ENCODE peak calls at places on chromosome 16, in four cellular contexts. Y is A549, L is endothelial cell of umbilical vein, B is SK-N-SH. C is an unnamed sample.

GRCh38 chr16:78461087-78461486 is 361.6 kb downstream of the WWOX start:
- DNase-seq in Y (no peak), L (no peak), B (no peak), C (peak; percentile 32)

GRCh38 chr16:49961087-49961486 is 63.9 kb upstream of the CNEP1R1 start:
- DNase-seq in Y (no peak), L (peak; percentile 38), B (no peak), C (no peak)

GRCh38 chr16:82152641-82153094 is 17.4 kb downstream of the MPHOSPH6 start:
- DNase-seq in Y (no peak), L (no peak), B (no peak), C (no peak)

GRCh38 chr16:90000733-90001427 is 18.4 kb downstream of the DBNDD1 start:
- DNase-seq in Y (no peak), L (no peak), B (no peak), C (no peak)

GRCh38 chr16:17483266-17483864 is 12.6 kb upstream of the XYLT1 start:
- DNase-seq in Y (no peak), L (no peak), B (no peak), C (no peak)

GRCh38 chr16:89863741-89864391 is 9.5 kb upstream of the TCF25 start:
- DNase-seq in Y (no peak), L (peak; percentile 86), B (no peak), C (peak; percentile 34)

GRCh38 chr16:16184594-16184993 is 38.7 kb downstream of the ABCC6 start:
- DNase-seq in Y (no peak), L (no peak), B (no peak), C (no peak)

GRCh38 chr16:74682556-74682955 is 15.9 kb upstream of the RFWD3 start:
- DNase-seq in Y (no peak), L (no peak), B (no peak), C (no peak)

GRCh38 chr16:54489225-54489781 is 202.7 kb upstream of the IRX3 start:
- DNase-seq in Y (no peak), L (no peak), B (no peak), C (no peak)

GRCh38 chr16:22933173-22933572 is 119.2 kb downstream of the HS3ST2 start:
- DNase-seq in Y (no peak), L (peak; percentile 57), B (no peak), C (peak; percentile 49)

GRCh38 chr16:80828495-80828894 is 24.1 kb upstream of the CDYL2 start:
- DNase-seq in Y (no peak), L (no peak), B (no peak), C (no peak)

GRCh38 chr16:4179020-4179419 is 62.8 kb upstream of the ADCY9 start:
- DNase-seq in Y (no peak), L (no peak), B (no peak), C (peak; percentile 87)

GRCh38 chr16:73126453-73126853 is 78.5 kb upstream of the ZFHX3 start:
- DNase-seq in Y (no peak), L (no peak), B (no peak), C (peak; percentile 78)

GRCh38 chr16:70778901-70779309 is 22.1 kb downstream of the VAC14 start:
- DNase-seq in Y (peak; percentile 88), L (peak; percentile 7), B (peak; percentile 66), C (no peak)
- TF ChIP-seq MAX in Y (peak; percentile 58), L (no peak), B (no peak), C (no peak)

GRCh38 chr16:28207425-28207824 is 4.3 kb downstream of the XPO6 start:
- DNase-seq in Y (no peak), L (peak; percentile 18), B (no peak), C (no peak)
- TF ChIP-seq MAX in Y (no peak), L (no peak), B (no peak), C (no peak)

GRCh38 chr16:24685539-24686432 is 43.7 kb upstream of the TNRC6A start:
- DNase-seq in Y (peak; percentile 58), L (peak; percentile 72), B (peak; percentile 78), C (no peak)
- TF ChIP-seq MAX in Y (peak; percentile 51), L (no peak), B (peak; percentile 45), C (no peak)

DNA sequence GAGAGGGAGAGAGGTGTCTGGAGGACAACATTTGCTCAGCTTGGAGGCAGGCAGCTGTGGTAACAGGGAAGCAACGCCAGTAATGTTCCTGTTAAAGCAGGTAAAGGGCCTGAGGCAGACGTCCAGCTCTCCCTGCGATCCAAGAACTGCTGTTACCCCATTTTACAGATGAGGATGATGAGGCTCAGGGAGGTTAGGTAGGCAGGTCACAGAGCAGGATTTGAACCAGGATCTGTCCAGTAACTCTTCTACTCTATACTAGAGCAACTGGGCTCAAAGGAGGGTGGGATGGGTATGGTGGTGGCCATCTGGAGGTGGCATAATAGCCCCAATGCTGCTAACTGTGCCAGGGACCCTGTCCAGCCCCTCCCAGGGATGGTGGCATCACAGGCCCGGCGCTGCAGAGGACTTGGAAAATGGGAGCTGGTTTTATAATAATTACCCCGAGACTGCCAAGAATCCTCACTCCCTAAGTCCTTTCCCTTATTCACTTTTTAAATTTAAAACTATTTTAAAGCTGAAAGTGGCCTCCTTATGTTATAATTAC is 12.0 kb downstream of the CA7 start:
- DNase-seq in Y (no peak), L (no peak), B (no peak), C (no peak)
- TF ChIP-seq MAX in Y (no peak), L (no peak), B (no peak), C (no peak)

GRCh38 chr16:79535130-79535529 is 65.4 kb downstream of the MAF start:
- DNase-seq in Y (no peak), L (no peak), B (no peak), C (peak; percentile 21)

GRCh38 chr16:79534143-79534542 is 66.4 kb downstream of the MAF start:
- DNase-seq in Y (no peak), L (no peak), B (no peak), C (no peak)

GRCh38 chr16:79533292-79533691 is 67.2 kb downstream of the MAF start:
- DNase-seq in Y (no peak), L (no peak), B (no peak), C (no peak)

GRCh38 chr16:79536958-79537357 is 63.6 kb downstream of the MAF start:
- DNase-seq in Y (no peak), L (no peak), B (no peak), C (no peak)

DNA sequence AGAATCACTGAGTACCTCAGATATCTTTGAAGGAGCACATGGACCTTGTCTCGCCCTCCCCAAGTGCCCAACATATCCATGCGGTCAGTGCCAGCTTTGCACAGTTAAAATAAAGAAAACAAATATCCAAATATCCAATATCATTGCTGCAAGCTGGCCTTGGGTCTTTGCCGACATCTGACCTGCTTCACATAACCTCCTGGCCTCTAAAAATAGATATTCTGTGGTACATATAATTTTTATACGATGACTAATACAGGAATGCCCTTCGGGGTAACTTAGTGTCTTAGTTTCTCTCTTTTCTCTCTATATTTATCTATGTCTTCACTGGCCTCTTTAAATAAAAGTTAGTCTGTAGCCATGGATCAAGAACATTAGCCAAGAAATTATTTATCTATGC is 67.8 kb downstream of the MAF start:
- DNase-seq in Y (no peak), L (no peak), B (no peak), C (no peak)
- TF ChIP-seq MAX in Y (no peak), L (no peak), B (no peak), C (no peak)

GRCh38 chr16:86051376-86052114 is 152.6 kb downstream of the IRF8 start:
- DNase-seq in Y (no peak), L (no peak), B (no peak), C (no peak)

GRCh38 chr16:86050591-86051375 is 151.8 kb downstream of the IRF8 start:
- DNase-seq in Y (no peak), L (no peak), B (no peak), C (no peak)

GRCh38 chr16:86048882-86049585 is 150.1 kb downstream of the IRF8 start:
- DNase-seq in Y (no peak), L (no peak), B (no peak), C (no peak)

GRCh38 chr16:86049641-86050040 is 150.7 kb downstream of the IRF8 start:
- DNase-seq in Y (no peak), L (no peak), B (no peak), C (no peak)

DNA sequence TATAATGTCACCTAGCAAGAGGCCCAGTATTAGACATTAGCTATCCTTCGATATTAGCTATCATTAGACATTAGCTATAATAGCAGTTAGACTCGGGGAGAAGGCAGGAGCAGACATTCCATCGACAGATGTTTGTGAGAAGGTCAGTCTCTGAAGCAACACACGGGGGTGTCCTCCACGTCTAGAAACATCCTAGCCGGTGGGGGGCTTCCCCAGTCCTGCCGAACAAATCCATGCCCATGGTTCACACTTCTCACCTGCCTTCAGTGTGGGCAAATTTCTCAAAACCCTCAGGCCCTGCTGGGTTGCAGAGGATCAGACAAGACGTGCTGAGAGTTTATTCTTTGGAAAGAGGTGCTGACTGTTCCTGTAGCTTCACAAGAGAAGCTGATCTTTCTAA is 151.1 kb downstream of the IRF8 start:
- DNase-seq in Y (no peak), L (no peak), B (no peak), C (no peak)
- TF ChIP-seq MAX in Y (no peak), L (no peak), B (no peak), C (no peak)

DNA sequence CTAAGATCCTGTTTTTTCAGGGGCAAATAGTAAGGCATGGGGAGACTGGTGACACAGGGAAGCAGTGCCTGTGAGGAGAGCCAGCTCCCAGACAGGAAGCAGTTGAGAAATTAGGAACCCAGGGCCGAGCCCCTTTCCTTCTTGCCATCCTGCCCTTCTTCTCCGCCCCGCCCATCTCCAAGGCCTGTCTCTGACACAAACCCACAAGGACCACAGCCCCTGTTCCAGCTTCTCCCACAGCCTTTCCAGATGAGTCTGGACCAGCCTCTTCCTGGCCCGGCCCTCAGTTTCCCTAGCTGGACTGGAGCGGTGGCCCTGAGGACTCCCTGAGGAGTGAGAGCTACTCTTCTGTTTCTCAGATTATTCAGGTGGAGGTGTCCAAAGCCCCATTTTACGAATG is 9.9 kb downstream of the CCDC102A start:
- DNase-seq in Y (no peak), L (no peak), B (no peak), C (no peak)
- TF ChIP-seq MAX in Y (no peak), L (no peak), B (no peak), C (no peak)

GRCh38 chr16:52677487-52677886 is 130.5 kb upstream of the TOX3 start:
- DNase-seq in Y (no peak), L (no peak), B (no peak), C (peak; percentile 4)
- TF ChIP-seq MAX in Y (no peak), L (no peak), B (no peak), C (no peak)